ENCODE peak calls at places on chromosomes 2 and 18, in eight cellular contexts. B is MM.1S, O is sigmoid colon, W is iPS DF 6.9, L is lower lobe of right lung, Y is heart left ventricle, J is breast epithelium, E is spleen. Z is an unnamed sample.

GRCh38 chr2:43484323-43484930 is 111.4 kb downstream of the THADA start:
- DNase-seq in E (no peak), O (no peak), J (no peak), B (peak; percentile 75), L (no peak), Y (no peak), W (peak; percentile 35), Z (no peak)

GRCh38 chr2:120958623-120959366 is 223.1 kb downstream of the GLI2 start:
- DNase-seq in E (no peak), B (no peak), Y (no peak), J (no peak), L (no peak), W (peak; percentile 22), O (no peak), Z (peak; percentile 71)

GRCh38 chr2:146820672-146821071 is 1024.2 kb upstream of the ACVR2A start:
- DNase-seq in L (no peak), B (no peak), Y (no peak), W (no peak), J (no peak), O (no peak), E (no peak), Z (no peak)

GRCh38 chr2:61367177-61367576 is 103.7 kb downstream of the USP34 start:
- DNase-seq in L (no peak), E (no peak), W (no peak), B (no peak), Y (no peak), O (no peak), J (no peak), Z (no peak)

GRCh38 chr2:85525567-85525966 is 13.4 kb upstream of the MAT2A start:
- DNase-seq in O (no peak), B (no peak), Y (no peak), E (no peak), J (no peak), W (no peak), L (no peak), Z (no peak)

GRCh38 chr18:27017901-27018500 is 152.5 kb upstream of the AQP4 start:
- DNase-seq in J (no peak), B (peak; percentile 29), W (peak; percentile 5), Y (no peak), L (no peak), O (no peak), E (no peak), Z (no peak)

GRCh38 chr2:96231316-96231715 is 22.7 kb upstream of the STARD7 start:
- DNase-seq in E (no peak), L (no peak), Y (no peak), J (no peak), B (no peak), O (no peak), W (no peak), Z (no peak)

GRCh38 chr18:54774423-54774822 is 53.9 kb upstream of the RAB27B start:
- DNase-seq in J (no peak), Y (no peak), B (no peak), L (no peak), W (no peak), E (no peak), O (no peak), Z (no peak)

GRCh38 chr18:76981388-76981968 is 151.1 kb downstream of the MBP start:
- DNase-seq in E (peak; percentile 80), W (no peak), J (no peak), B (no peak), O (no peak), L (no peak), Y (no peak), Z (no peak)

GRCh38 chr2:190716176-190716807 is 67.4 kb downstream of the NAB1 start:
- DNase-seq in B (no peak), E (no peak), L (no peak), O (no peak), W (no peak), J (no peak), Y (no peak), Z (no peak)

GRCh38 chr18:11512096-11513030 is 97.0 kb upstream of the SLC35G4 start:
- DNase-seq in O (no peak), Y (no peak), L (no peak), W (no peak), B (peak; percentile 56), E (no peak), J (no peak), Z (no peak)

GRCh38 chr2:168439536-168439935 is 16.5 kb upstream of the CERS6 start:
- DNase-seq in O (no peak), B (no peak), Y (no peak), E (no peak), J (no peak), L (no peak), W (no peak), Z (no peak)

GRCh38 chr2:166916987-166917386 is 28.7 kb downstream of the XIRP2 start:
- DNase-seq in O (no peak), J (no peak), L (no peak), E (no peak), Y (no peak), W (no peak), B (no peak), Z (no peak)

GRCh38 chr18:13661779-13662271 is 64.5 kb downstream of the FAM210A start:
- DNase-seq in W (no peak), O (no peak), L (no peak), E (no peak), Y (no peak), J (no peak), B (no peak), Z (no peak)

GRCh38 chr2:95058466-95058988 is 33.0 kb downstream of the MAL start:
- DNase-seq in B (no peak), W (no peak), J (peak; percentile 24), Y (no peak), O (peak; percentile 64), E (no peak), L (no peak), Z (no peak)

GRCh38 chr2:150276737-150277136 is 210.7 kb downstream of the RND3 start:
- DNase-seq in J (no peak), O (no peak), L (no peak), Y (no peak), B (no peak), W (no peak), E (no peak), Z (no peak)

GRCh38 chr2:150267651-150268415 is 219.6 kb downstream of the RND3 start:
- DNase-seq in E (no peak), O (no peak), L (no peak), J (no peak), W (peak; percentile 13), B (no peak), Y (no peak), Z (peak; percentile 20)

GRCh38 chr2:150274108-150274507 is 213.4 kb downstream of the RND3 start:
- DNase-seq in B (no peak), Y (no peak), O (no peak), L (no peak), W (no peak), E (no peak), J (no peak), Z (no peak)

GRCh38 chr2:150271952-150272351 is 215.5 kb downstream of the RND3 start:
- DNase-seq in W (no peak), B (no peak), Y (no peak), O (no peak), L (no peak), E (no peak), J (no peak), Z (no peak)

GRCh38 chr2:150272404-150272803 is 215.1 kb downstream of the RND3 start:
- DNase-seq in L (no peak), Y (no peak), J (no peak), B (no peak), E (no peak), O (no peak), W (no peak), Z (no peak)
- H3K9me3 ChIP-seq in L (peaks cover 8% of the 10 kb centered on the region), Y (peaks cover 6% of the 10 kb centered on the region), J (no peaks in the 10 kb centered on the region), B (no peaks in the 10 kb centered on the region), E (peaks cover 13% of the 10 kb centered on the region), O (no peaks in the 10 kb centered on the region), W (no peaks in the 10 kb centered on the region), Z (peaks cover 4% of the 10 kb centered on the region)

DNA sequence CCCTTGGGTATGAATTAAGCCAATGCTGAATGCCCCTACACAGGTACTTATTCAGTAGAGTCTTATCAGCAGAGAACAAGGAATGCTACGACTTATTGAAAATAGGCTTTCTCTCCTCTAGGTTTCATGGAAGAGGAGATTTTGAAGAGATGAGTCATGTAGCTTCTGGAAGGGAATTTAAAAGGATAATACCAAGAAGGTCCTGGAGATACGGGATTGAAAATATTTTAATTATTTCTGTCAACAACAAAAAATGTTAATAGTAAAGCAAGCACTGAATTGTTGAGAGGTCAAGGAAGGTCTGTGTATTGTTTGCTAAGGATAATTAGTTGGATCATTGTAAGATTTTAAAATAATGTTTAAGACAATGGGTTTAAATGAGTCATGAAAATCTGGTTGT is 293.0 kb upstream of the SPHKAP start:
- DNase-seq in O (no peak), B (no peak), E (no peak), Y (no peak), J (no peak), L (no peak), W (no peak), Z (no peak)
- H3K9me3 ChIP-seq in O (no peaks in the 10 kb centered on the region), B (no peaks in the 10 kb centered on the region), E (no peaks in the 10 kb centered on the region), Y (no peaks in the 10 kb centered on the region), J (no peaks in the 10 kb centered on the region), L (no peaks in the 10 kb centered on the region), W (no peaks in the 10 kb centered on the region), Z (no peaks in the 10 kb centered on the region)

GRCh38 chr2:204737296-204737695 is 192.0 kb downstream of the PARD3B start:
- DNase-seq in Y (no peak), L (no peak), J (no peak), E (no peak), W (no peak), B (no peak), O (no peak), Z (no peak)
- H3K9me3 ChIP-seq in Y (peaks cover 10% of the 10 kb centered on the region), L (peaks cover 11% of the 10 kb centered on the region), J (peaks cover 9% of the 10 kb centered on the region), E (peaks cover 5% of the 10 kb centered on the region), W (no peaks in the 10 kb centered on the region), B (no peaks in the 10 kb centered on the region), O (no peaks in the 10 kb centered on the region), Z (no peaks in the 10 kb centered on the region)

GRCh38 chr2:108455571-108455970 is 6.6 kb downstream of the GCC2 start:
- DNase-seq in B (no peak), J (no peak), L (no peak), Y (no peak), O (no peak), E (no peak), W (no peak), Z (no peak)

GRCh38 chr2:108460345-108461037 is 11.5 kb downstream of the GCC2 start:
- DNase-seq in B (no peak), O (no peak), L (no peak), W (no peak), E (no peak), J (no peak), Y (no peak), Z (no peak)

GRCh38 chr2:108454440-108454839 is 5.4 kb downstream of the GCC2 start:
- DNase-seq in W (no peak), E (no peak), B (no peak), O (no peak), Y (no peak), J (no peak), L (no peak), Z (no peak)

GRCh38 chr2:108458082-108458481 is 9.1 kb downstream of the GCC2 start:
- DNase-seq in W (no peak), O (no peak), Y (no peak), J (no peak), L (no peak), B (no peak), E (no peak), Z (no peak)

DNA sequence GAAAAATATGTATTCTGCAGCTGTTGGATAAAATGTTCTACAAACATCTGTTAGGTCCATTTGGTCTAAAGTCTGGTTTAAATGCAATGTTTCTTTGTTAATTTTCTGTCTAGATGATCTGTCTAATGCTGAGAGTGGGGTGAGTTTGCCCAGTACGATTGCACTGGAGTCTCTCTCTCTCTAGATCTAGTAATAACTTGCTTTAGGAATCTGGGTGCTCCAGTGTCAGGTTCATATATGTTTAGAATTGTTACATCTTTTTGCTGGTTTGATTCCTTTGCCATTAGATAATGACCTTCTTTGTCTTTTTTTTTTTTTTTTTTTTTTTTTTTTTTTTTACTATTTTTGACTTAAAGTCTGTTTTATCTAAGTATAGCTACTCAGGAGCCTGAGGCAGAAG is 10.4 kb downstream of the GCC2 start:
- DNase-seq in W (no peak), E (no peak), B (no peak), O (no peak), Y (no peak), L (no peak), J (no peak), Z (no peak)
- H3K9me3 ChIP-seq in W (no peaks in the 10 kb centered on the region), E (peaks cover 20% of the 10 kb centered on the region), B (no peaks in the 10 kb centered on the region), O (no peaks in the 10 kb centered on the region), Y (peaks cover 16% of the 10 kb centered on the region), L (peaks cover 14% of the 10 kb centered on the region), J (peaks cover 10% of the 10 kb centered on the region), Z (no peaks in the 10 kb centered on the region)